ENCODE peak calls at places on chromosome 5, in eight cellular contexts. L is pulmonary artery endothelial cell; N is spleen; C is psoas muscle; G is fibroblast of the aortic adventitia; R is activated CD4-positive, alpha-beta T cell treated with anti-CD3 and anti-CD28 coated beads for 4 hours; S is Calu3; D is KBM-7. I is an unnamed sample.

GRCh38 chr5:35246411-35246810 is 16.1 kb upstream of the PRLR start:
- DNase-seq in L (no peak), N (no peak), C (no peak), G (no peak), R (no peak), S (no peak), D (no peak), I (no peak)

GRCh38 chr5:38297830-38298608 is 39.7 kb downstream of the EGFLAM start:
- DNase-seq in L (no peak), N (no peak), C (no peak), G (no peak), R (no peak), S (no peak), D (no peak), I (no peak)

GRCh38 chr5:109448838-109449237 is 39.1 kb upstream of the PJA2 start:
- DNase-seq in L (no peak), N (no peak), C (no peak), G (no peak), R (no peak), S (no peak), D (no peak), I (no peak)

GRCh38 chr5:141878186-141878770 is at the start of gene PCDH1:
- DNase-seq in L (no peak), N (peak), C (no peak), G (no peak), R (peak), S (peak), D (no peak), I (peak)

GRCh38 chr5:206406-206805 is 11.5 kb downstream of the CCDC127 start:
- DNase-seq in L (no peak), N (no peak), C (no peak), G (peak), R (no peak), S (no peak), D (no peak), I (no peak)

GRCh38 chr5:73419414-73420390 is 28.9 kb downstream of the FOXD1 start:
- DNase-seq in L (no peak), N (no peak), C (peak), G (peak), R (no peak), S (no peak), D (no peak), I (no peak)

GRCh38 chr5:80915716-80916115 is 44.4 kb upstream of the RASGRF2 start:
- DNase-seq in L (no peak), N (no peak), C (no peak), G (peak), R (no peak), S (no peak), D (no peak), I (no peak)

GRCh38 chr5:97528941-97529340 is 345.9 kb upstream of the RIOK2 start:
- DNase-seq in L (no peak), N (no peak), C (no peak), G (peak), R (no peak), S (no peak), D (no peak), I (peak)

GRCh38 chr5:78291687-78292086 is 2.8 kb downstream of the AP3B1 start:
- DNase-seq in L (no peak), N (no peak), C (no peak), G (no peak), R (no peak), S (no peak), D (no peak), I (no peak)

GRCh38 chr5:59798862-59799667 is 94.5 kb downstream of the PDE4D start:
- DNase-seq in L (peak), N (no peak), C (no peak), G (no peak), R (no peak), S (peak), D (no peak), I (no peak)

GRCh38 chr5:58107704-58108103 is 352.2 kb downstream of the PLK2 start:
- DNase-seq in L (no peak), N (no peak), C (no peak), G (peak), R (no peak), S (no peak), D (no peak), I (no peak)

GRCh38 chr5:91049800-91050199 is 333.3 kb downstream of the ARRDC3 start:
- DNase-seq in L (no peak), N (no peak), C (no peak), G (peak), R (no peak), S (no peak), D (no peak), I (no peak)

GRCh38 chr5:177359860-177360259 is 2.1 kb downstream of the RGS14 start:
- DNase-seq in L (no peak), N (no peak), C (no peak), G (no peak), R (no peak), S (no peak), D (no peak), I (no peak)

GRCh38 chr5:52786937-52787599 is 648 bp upstream of the ITGA1 start:
- DNase-seq in L (no peak), N (no peak), C (no peak), G (peak), R (peak), S (peak), D (no peak), I (no peak)

GRCh38 chr5:68046445-68046844 is 169.1 kb upstream of the PIK3R1 start:
- DNase-seq in L (peak), N (no peak), C (peak), G (peak), R (no peak), S (peak), D (no peak), I (no peak)

GRCh38 chr5:131610198-131611063 is 24.6 kb downstream of the RAPGEF6 start:
- DNase-seq in L (peak), N (no peak), C (no peak), G (peak), R (no peak), S (no peak), D (no peak), I (no peak)

GRCh38 chr5:75381456-75381855 is 44.4 kb downstream of the HMGCR start:
- DNase-seq in L (no peak), N (no peak), C (no peak), G (no peak), R (no peak), S (no peak), D (peak), I (no peak)

I was measured in heart right ventricle.